ENCODE peak calls at places on chromosomes 7 and 10, in four cellular contexts. L, R, F and J are unnamed samples.

GRCh38 chr7:38929460-38930171 is 20.6 kb upstream of the VPS41 start:
- DNase-seq in L (no peak), R (no peak), F (no peak), J (no peak)

GRCh38 chr7:73894851-73895441 is 34.0 kb downstream of the TMEM270 start:
- DNase-seq in R (no peak), F (peak; percentile 97), L (no peak), J (peak; percentile 94)

GRCh38 chr10:366186-366585 is 230.9 kb downstream of the ZMYND11 start:
- DNase-seq in F (no peak), R (no peak), L (no peak), J (no peak)

GRCh38 chr7:102211590-102212550 is 74.8 kb upstream of the SH2B2 start:
- DNase-seq in F (no peak), L (no peak), R (no peak), J (no peak)

GRCh38 chr10:28947209-28947608 is 269.9 kb downstream of the BAMBI start:
- DNase-seq in L (no peak), F (no peak), R (no peak), J (peak; percentile 76)

GRCh38 chr10:11115337-11115736 is 97.7 kb downstream of the CELF2 start:
- DNase-seq in R (no peak), L (no peak), F (no peak), J (no peak)

GRCh38 chr10:132061030-132061429 is 4.7 kb upstream of the JAKMIP3 start:
- DNase-seq in R (no peak), L (no peak), F (peak; percentile 15), J (no peak)

GRCh38 chr10:101053516-101053915 is 8.3 kb upstream of the KAZALD1 start:
- DNase-seq in F (no peak), R (no peak), L (no peak), J (no peak)

GRCh38 chr7:90604383-90604782 is 8.3 kb downstream of the CDK14 start:
- DNase-seq in R (no peak), F (no peak), L (no peak), J (no peak)

GRCh38 chr10:5094265-5095205 is at the start of gene AKR1C3:
- DNase-seq in L (no peak), R (no peak), F (no peak), J (no peak)

GRCh38 chr7:82729172-82730030 is 285.8 kb upstream of the CACNA2D1 start:
- DNase-seq in R (no peak), L (no peak), F (no peak), J (no peak)

GRCh38 chr10:49647554-49647953 is 31.9 kb upstream of the C10orf53 start:
- DNase-seq in L (no peak), F (no peak), R (no peak), J (no peak)

GRCh38 chr10:68561804-68562649 is 1.9 kb downstream of the TET1 start:
- DNase-seq in R (no peak), F (no peak), L (no peak), J (no peak)

GRCh38 chr7:151309306-151309705 is 32.3 kb upstream of the NUB1 start:
- DNase-seq in R (no peak), F (peak; percentile 57), L (no peak), J (peak; percentile 30)

GRCh38 chr7:33701927-33702326 is 203.4 kb upstream of the BMPER start:
- DNase-seq in L (no peak), R (no peak), F (no peak), J (no peak)

GRCh38 chr7:149826344-149827088 is 11.7 kb upstream of the ZNF862 start:
- DNase-seq in F (no peak), L (no peak), R (no peak), J (no peak)

GRCh38 chr10:123665371-123666286 is 526 bp upstream of the GPR26 start:
- DNase-seq in F (no peak), L (no peak), R (no peak), J (no peak)

GRCh38 chr7:146635200-146636032 is 518.8 kb downstream of the CNTNAP2 start:
- DNase-seq in R (no peak), L (no peak), F (no peak), J (no peak)

GRCh38 chr7:49279886-49280285 is 355.5 kb downstream of the CDC14C start:
- DNase-seq in R (no peak), L (no peak), F (no peak), J (no peak)

GRCh38 chr7:155983176-155983815 is 171.0 kb upstream of the SHH start:
- DNase-seq in R (no peak), L (no peak), F (peak; percentile 77), J (no peak)

GRCh38 chr7:98357751-98358161 is 43.1 kb downstream of the BAIAP2L1 start:
- DNase-seq in F (no peak), L (no peak), R (no peak), J (no peak)

GRCh38 chr10:118309911-118310310 is 32.2 kb downstream of the FAM204A start:
- DNase-seq in F (no peak), L (no peak), R (no peak), J (no peak)

GRCh38 chr10:93894516-93895378 is 969 bp downstream of the SLC35G1 start:
- DNase-seq in F (no peak), R (no peak), L (no peak), J (no peak)